ENCODE peak calls at places on chromosomes 12 and 14, in six cellular contexts. Q is kidney epithelial cell; H is CD8-positive, alpha-beta T cell; R is stomach; X is lower leg skin; A is mesothelial cell of epicardium. U is an unnamed sample.

GRCh38 chr14:50999726-51000125 is 55.4 kb upstream of the PYGL start:
- DNase-seq in Q (no peak), H (no peak), R (no peak), X (no peak), A (no peak), U (no peak)

GRCh38 chr14:79465651-79466050 is 745.7 kb downstream of the DIO2 start:
- DNase-seq in Q (no peak), H (no peak), R (no peak), X (no peak), A (no peak), U (no peak)

GRCh38 chr14:104448321-104448720 is 131.2 kb upstream of the C14orf180 start:
- DNase-seq in Q (no peak), H (no peak), R (no peak), X (no peak), A (no peak), U (no peak)

GRCh38 chr14:69844171-69844570 is 35.0 kb upstream of the SMOC1 start:
- DNase-seq in Q (no peak), H (no peak), R (no peak), X (no peak), A (no peak), U (no peak)

GRCh38 chr14:94378527-94379290 is 9.7 kb downstream of the SERPINA1 start:
- DNase-seq in Q (no peak), H (no peak), R (no peak), X (no peak), A (no peak), U (no peak)

GRCh38 chr14:24213866-24214652 is 771 bp upstream of the CHMP4A start:
- DNase-seq in Q (no peak), H (no peak), R (no peak), X (no peak), A (no peak), U (no peak)

GRCh38 chr14:101584049-101584859 is 23.0 kb downstream of the DIO3 start:
- DNase-seq in Q (no peak), H (no peak), R (no peak), X (peak), A (no peak), U (no peak)

GRCh38 chr12:50174971-50175715 is 8.0 kb upstream of the CERS5 start:
- DNase-seq in Q (peak), H (no peak), R (no peak), X (no peak), A (no peak), U (no peak)

GRCh38 chr14:55005071-55005470 is 21.8 kb downstream of the WDHD1 start:
- DNase-seq in Q (no peak), H (no peak), R (no peak), X (no peak), A (no peak), U (no peak)

GRCh38 chr14:82075566-82075965 is 541.9 kb upstream of the SEL1L start:
- DNase-seq in Q (no peak), H (no peak), R (peak), X (no peak), A (peak), U (peak)

GRCh38 chr12:102680296-102680695 is 199.9 kb upstream of the IGF1 start:
- DNase-seq in Q (no peak), H (no peak), R (no peak), X (no peak), A (no peak), U (no peak)

GRCh38 chr14:52949711-52950409 is 990 bp downstream of the FERMT2 start:
- DNase-seq in Q (no peak), H (no peak), R (no peak), X (peak), A (no peak), U (no peak)

GRCh38 chr12:100982511-100983183 is 188.1 kb downstream of the ANO4 start:
- DNase-seq in Q (no peak), H (no peak), R (no peak), X (no peak), A (no peak), U (no peak)

GRCh38 chr12:46135750-46136149 is 133.1 kb downstream of the SLC38A1 start:
- DNase-seq in Q (no peak), H (no peak), R (no peak), X (no peak), A (no peak), U (no peak)

GRCh38 chr12:46133751-46134150 is 135.1 kb downstream of the SLC38A1 start:
- DNase-seq in Q (no peak), H (no peak), R (no peak), X (no peak), A (no peak), U (no peak)

GRCh38 chr12:46134205-46134811 is 134.5 kb downstream of the SLC38A1 start:
- DNase-seq in Q (no peak), H (no peak), R (no peak), X (no peak), A (no peak), U (no peak)

GRCh38 chr12:46134852-46135251 is 134.0 kb downstream of the SLC38A1 start:
- DNase-seq in Q (no peak), H (no peak), R (no peak), X (no peak), A (no peak), U (no peak)

GRCh38 chr12:46131729-46132128 is 137.1 kb downstream of the SLC38A1 start:
- DNase-seq in Q (no peak), H (no peak), R (no peak), X (no peak), A (no peak), U (no peak)
- TF ChIP-seq CTCF in Q (peak), H (no peak), R (no peak), X (no peak), A (no peak), U (peak)

GRCh38 chr12:15861404-15861803 is 20.8 kb upstream of the STRAP start:
- DNase-seq in Q (no peak), H (no peak), R (no peak), X (no peak), A (no peak), U (no peak)

GRCh38 chr12:15859136-15859535 is 23.1 kb upstream of the STRAP start:
- DNase-seq in Q (no peak), H (no peak), R (no peak), X (no peak), A (no peak), U (no peak)

GRCh38 chr12:15856097-15856982 is 25.8 kb upstream of the STRAP start:
- DNase-seq in Q (peak), H (peak), R (peak), X (peak), A (no peak), U (peak)

GRCh38 chr12:15855646-15856045 is 26.5 kb upstream of the STRAP start:
- DNase-seq in Q (no peak), H (no peak), R (no peak), X (no peak), A (no peak), U (no peak)

GRCh38 chr12:15858348-15858747 is 23.8 kb upstream of the STRAP start:
- DNase-seq in Q (no peak), H (no peak), R (no peak), X (no peak), A (no peak), U (no peak)
- TF ChIP-seq CTCF in Q (no peak), H (no peak), R (no peak), X (no peak), A (no peak), U (no peak)

GRCh38 chr14:61891810-61892209 is 129.6 kb downstream of the SNAPC1 start:
- DNase-seq in Q (no peak), H (no peak), R (no peak), X (no peak), A (no peak), U (no peak)

GRCh38 chr14:61885203-61885961 is 123.2 kb downstream of the SNAPC1 start:
- DNase-seq in Q (no peak), H (no peak), R (no peak), X (no peak), A (no peak), U (no peak)

GRCh38 chr14:61889914-61890351 is 127.7 kb downstream of the SNAPC1 start:
- DNase-seq in Q (no peak), H (peak), R (no peak), X (no peak), A (no peak), U (no peak)

GRCh38 chr14:61891251-61891650 is 129.0 kb downstream of the SNAPC1 start:
- DNase-seq in Q (peak), H (no peak), R (no peak), X (no peak), A (no peak), U (no peak)

GRCh38 chr14:61887628-61888027 is 125.4 kb downstream of the SNAPC1 start:
- DNase-seq in Q (peak), H (no peak), R (no peak), X (no peak), A (no peak), U (no peak)
- TF ChIP-seq CTCF in Q (no peak), H (no peak), R (no peak), X (no peak), A (no peak), U (no peak)

GRCh38 chr12:124389537-124390441 is 94.9 kb downstream of the RFLNA start:
- DNase-seq in Q (no peak), H (no peak), R (no peak), X (no peak), A (no peak), U (no peak)
- TF ChIP-seq CTCF in Q (peak), H (no peak), R (no peak), X (no peak), A (no peak), U (no peak)

GRCh38 chr14:42535397-42535796 is 928.7 kb downstream of the LRFN5 start:
- DNase-seq in Q (no peak), H (no peak), R (no peak), X (no peak), A (no peak), U (no peak)
- TF ChIP-seq CTCF in Q (no peak), H (no peak), R (no peak), X (no peak), A (no peak), U (no peak)

GRCh38 chr12:7038591-7038990 is 20.3 kb upstream of the LPCAT3 start:
- DNase-seq in Q (no peak), H (no peak), R (no peak), X (no peak), A (no peak), U (no peak)

GRCh38 chr12:7045913-7046312 is 14.6 kb upstream of the C1S start:
- DNase-seq in Q (no peak), H (no peak), R (no peak), X (no peak), A (no peak), U (no peak)

GRCh38 chr12:7039403-7039802 is 21.1 kb upstream of the C1S start:
- DNase-seq in Q (no peak), H (no peak), R (no peak), X (no peak), A (no peak), U (no peak)

GRCh38 chr12:7046383-7047143 is 14.0 kb upstream of the C1S start:
- DNase-seq in Q (no peak), H (no peak), R (no peak), X (no peak), A (no peak), U (no peak)

GRCh38 chr12:7042847-7043246 is 17.7 kb upstream of the C1S start:
- DNase-seq in Q (no peak), H (no peak), R (no peak), X (no peak), A (no peak), U (peak)
- TF ChIP-seq CTCF in Q (no peak), H (peak), R (peak), X (no peak), A (peak), U (peak)

DNA sequence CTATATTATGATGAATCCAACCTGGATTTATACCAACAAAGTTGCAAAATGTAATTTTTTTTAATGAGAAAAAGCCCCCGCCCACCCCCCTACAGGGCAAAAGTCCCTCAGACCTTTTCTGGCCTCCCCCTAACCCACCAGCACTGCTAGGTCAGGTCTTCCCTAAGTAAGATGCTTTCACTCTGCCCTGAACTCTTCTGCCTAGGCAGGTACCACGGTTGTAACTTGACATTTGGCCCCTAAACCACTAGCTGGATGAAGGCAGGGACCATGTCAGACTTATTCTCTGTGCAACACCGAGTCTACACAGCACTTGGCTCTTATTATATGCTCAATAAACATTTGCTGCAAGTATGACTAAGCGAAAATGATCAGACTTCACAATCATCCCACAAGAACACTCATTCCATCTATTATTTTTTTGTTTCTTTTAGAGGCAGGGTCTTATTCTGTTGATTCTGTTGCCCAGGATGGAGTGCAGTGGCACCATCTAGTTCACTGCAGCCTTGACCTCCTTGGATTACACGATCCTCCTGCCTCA is 63.2 kb downstream of the SPRING1 start:
- DNase-seq in Q (no peak), H (no peak), R (no peak), X (no peak), A (no peak), U (no peak)
- TF ChIP-seq CTCF in Q (no peak), H (no peak), R (no peak), X (no peak), A (no peak), U (no peak)

U was measured in LNCaP clone FGC.